ENCODE peak calls at places on chromosome 10, in four cellular contexts. L, T, X and D are unnamed samples.

GRCh38 chr10:5466451-5466996 is 32.8 kb downstream of the CALML5 start:
- DNase-seq in L (no peak), T (no peak), X (peak; percentile 67), D (no peak)

GRCh38 chr10:43090188-43090587 is 13.3 kb downstream of the RET start:
- DNase-seq in L (no peak), T (no peak), X (no peak), D (no peak)

GRCh38 chr10:62724465-62724864 is 80.1 kb upstream of the ADO start:
- DNase-seq in L (no peak), T (no peak), X (no peak), D (no peak)

GRCh38 chr10:124672181-124672638 is 72.0 kb downstream of the FAM53B start:
- DNase-seq in L (no peak), T (no peak), X (no peak), D (no peak)

GRCh38 chr10:124245806-124246440 is 152.5 kb upstream of the CHST15 start:
- DNase-seq in L (no peak), T (no peak), X (no peak), D (no peak)

GRCh38 chr10:131787961-131788360 is 112.8 kb upstream of the PPP2R2D start:
- DNase-seq in L (no peak), T (no peak), X (no peak), D (no peak)

GRCh38 chr10:131444286-131444685 is 132.8 kb upstream of the TCERG1L start:
- DNase-seq in L (no peak), T (no peak), X (no peak), D (no peak)

GRCh38 chr10:82888809-82889455 is 1013.9 kb downstream of the NRG3 start:
- DNase-seq in L (no peak), T (no peak), X (no peak), D (no peak)

GRCh38 chr10:90602815-90603600 is 254.8 kb downstream of the HTR7 start:
- DNase-seq in L (no peak), T (peak; percentile 20), X (no peak), D (no peak)

GRCh38 chr10:44385726-44386438 is 985 bp upstream of the CXCL12 start:
- DNase-seq in L (no peak), T (no peak), X (peak; percentile 51), D (no peak)

GRCh38 chr10:649798-650690 is 39.4 kb downstream of the DIP2C start:
- DNase-seq in L (no peak), T (peak; percentile 75), X (peak; percentile 81), D (peak; percentile 86)

GRCh38 chr10:94451883-94452519 is 49.7 kb downstream of the TBC1D12 start:
- DNase-seq in L (no peak), T (no peak), X (no peak), D (no peak)

GRCh38 chr10:24310104-24310503 is 101.2 kb downstream of the KIAA1217 start:
- DNase-seq in L (no peak), T (no peak), X (no peak), D (no peak)

GRCh38 chr10:116744163-116744788 is 1.9 kb upstream of the HSPA12A start:
- DNase-seq in L (no peak), T (no peak), X (no peak), D (no peak)

GRCh38 chr10:30270247-30270646 is 78.8 kb downstream of the MTPAP start:
- DNase-seq in L (no peak), T (no peak), X (no peak), D (no peak)
- TF ChIP-seq CTCF in L (no peak), T (peak; percentile 4), X (peak; percentile 9), D (no peak)

GRCh38 chr10:126207313-126207771 is 180.9 kb downstream of the ADAM12 start:
- DNase-seq in L (no peak), T (no peak), X (no peak), D (no peak)
- TF ChIP-seq CTCF in L (no peak), T (no peak), X (no peak), D (no peak)

GRCh38 chr10:77744249-77744648 is 106.6 kb upstream of the KCNMA1 start:
- DNase-seq in L (no peak), T (no peak), X (no peak), D (no peak)

GRCh38 chr10:77741746-77742145 is 104.1 kb upstream of the KCNMA1 start:
- DNase-seq in L (no peak), T (no peak), X (no peak), D (no peak)

GRCh38 chr10:77742172-77742571 is 104.6 kb upstream of the KCNMA1 start:
- DNase-seq in L (no peak), T (no peak), X (no peak), D (no peak)

GRCh38 chr10:77746313-77746712 is 108.7 kb upstream of the KCNMA1 start:
- DNase-seq in L (no peak), T (no peak), X (no peak), D (no peak)
- TF ChIP-seq CTCF in L (no peak), T (no peak), X (no peak), D (no peak)

GRCh38 chr10:75111367-75111905 is at the start of gene SAMD8:
- DNase-seq in L (peak; percentile 95), T (peak; percentile 39), X (peak; percentile 95), D (peak; percentile 98)
- TF ChIP-seq CTCF in L (no peak), T (peak; percentile 14), X (peak; percentile 40), D (peak; percentile 19)

DNA sequence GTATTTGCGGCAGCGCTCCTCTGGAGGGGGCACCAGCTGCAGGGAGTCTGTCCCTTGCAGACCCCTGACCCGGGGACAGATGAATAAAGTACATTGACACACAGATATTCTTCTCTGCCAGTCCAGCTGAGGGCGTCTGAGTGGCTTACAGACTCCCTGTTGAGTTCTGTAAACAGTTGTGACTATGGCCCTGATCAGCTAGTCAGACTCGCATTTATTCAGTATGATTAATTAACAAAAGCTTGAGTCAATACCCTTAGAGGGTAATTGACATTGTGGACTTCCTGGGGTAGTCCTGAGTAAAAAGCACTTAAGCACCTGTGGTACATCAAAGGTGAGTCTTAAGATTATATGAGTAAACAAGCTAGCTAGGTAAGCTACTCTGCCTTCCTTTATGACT is 21.0 kb downstream of the ANKRD30A start:
- DNase-seq in L (no peak), T (no peak), X (no peak), D (no peak)
- TF ChIP-seq CTCF in L (no peak), T (no peak), X (no peak), D (no peak)

GRCh38 chr10:48536226-48536500 is 68.7 kb downstream of the ARHGAP22 start:
- DNase-seq in L (no peak), T (no peak), X (peak; percentile 20), D (no peak)

GRCh38 chr10:48533951-48534720 is 70.7 kb downstream of the ARHGAP22 start:
- DNase-seq in L (no peak), T (no peak), X (peak; percentile 33), D (no peak)

GRCh38 chr10:48536916-48537890 is 67.7 kb downstream of the ARHGAP22 start:
- DNase-seq in L (no peak), T (no peak), X (peak; percentile 12), D (peak; percentile 11)

GRCh38 chr10:48533540-48533939 is 71.3 kb downstream of the ARHGAP22 start:
- DNase-seq in L (no peak), T (no peak), X (peak; percentile 3), D (no peak)

GRCh38 chr10:48535416-48536225 is 69.3 kb downstream of the ARHGAP22 start:
- DNase-seq in L (no peak), T (no peak), X (peak; percentile 28), D (no peak)
- TF ChIP-seq CTCF in L (no peak), T (peak; percentile 34), X (no peak), D (no peak)

GRCh38 chr10:86595496-86595895 is 58.9 kb upstream of the OPN4 start:
- DNase-seq in L (no peak), T (no peak), X (no peak), D (peak; percentile 28)
- TF ChIP-seq CTCF in L (no peak), T (no peak), X (no peak), D (no peak)

GRCh38 chr10:80664071-80664680 is 126.5 kb downstream of the SH2D4B start:
- DNase-seq in L (no peak), T (peak; percentile 25), X (peak; percentile 81), D (peak; percentile 85)
- TF ChIP-seq CTCF in L (no peak), T (peak; percentile 99), X (peak; percentile 87), D (peak; percentile 75)

GRCh38 chr10:87505366-87506113 is 847 bp downstream of the MINPP1 start:
- DNase-seq in L (no peak), T (peak; percentile 4), X (peak; percentile 70), D (peak; percentile 80)
- TF ChIP-seq CTCF in L (no peak), T (peak; percentile 56), X (peak; percentile 65), D (peak; percentile 51)

DNA sequence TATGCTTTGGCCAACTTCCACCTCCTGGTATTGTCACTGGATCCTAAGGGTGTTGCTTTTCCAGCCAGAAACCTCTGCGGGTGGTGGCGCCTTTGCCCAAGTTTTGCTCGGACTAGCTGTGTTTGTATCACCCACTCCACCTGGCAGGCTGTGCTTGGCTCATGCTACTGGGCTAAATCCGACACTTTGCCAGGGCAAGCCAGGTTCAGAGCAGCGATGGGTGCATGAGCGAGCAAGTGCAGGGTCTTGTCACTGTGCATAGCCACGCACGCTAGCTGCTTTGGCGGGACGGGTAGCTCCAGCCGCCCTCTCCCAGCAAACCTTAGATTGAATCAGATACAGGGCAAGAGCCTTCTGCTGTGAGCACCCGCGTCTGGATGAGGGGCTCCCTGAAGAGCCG is 737.5 kb downstream of the PCDH15 start:
- DNase-seq in L (no peak), T (no peak), X (no peak), D (no peak)
- TF ChIP-seq CTCF in L (no peak), T (no peak), X (no peak), D (no peak)